ENCODE peak calls at places on chromosomes 5 and 9, in seven cellular contexts. One of them, this sample, is unnamed.

GRCh38 chr9:35422753-35423152 is 67.2 kb upstream of the RUSC2 start:
- DNase-seq in activated naive CD8-positive, alpha-beta T cell treated with anti-CD3 and anti-CD28 coated beads, Interleukin-2, amount 50 U/mL, for 16 hours: no peak
- DNase-seq in kidney epithelial cell: no peak
- DNase-seq in A549: no peak
- DNase-seq in heart right ventricle: no peak
- DNase-seq in left ventricle myocardium inferior: no peak
- DNase-seq in Right ventricle myocardium superior: no peak
- DNase-seq in this sample: no peak

GRCh38 chr5:107601076-107601475 is 69.7 kb downstream of the EFNA5 start:
- DNase-seq in activated naive CD8-positive, alpha-beta T cell treated with anti-CD3 and anti-CD28 coated beads, Interleukin-2, amount 50 U/mL, for 16 hours: no peak
- DNase-seq in kidney epithelial cell: no peak
- DNase-seq in A549: no peak
- DNase-seq in heart right ventricle: no peak
- DNase-seq in left ventricle myocardium inferior: no peak
- DNase-seq in Right ventricle myocardium superior: no peak
- DNase-seq in this sample: no peak

GRCh38 chr5:77751328-77752023 is 24.7 kb downstream of the TBCA start:
- DNase-seq in activated naive CD8-positive, alpha-beta T cell treated with anti-CD3 and anti-CD28 coated beads, Interleukin-2, amount 50 U/mL, for 16 hours: no peak
- DNase-seq in kidney epithelial cell: no peak
- DNase-seq in A549: no peak
- DNase-seq in heart right ventricle: no peak
- DNase-seq in left ventricle myocardium inferior: no peak
- DNase-seq in Right ventricle myocardium superior: no peak
- DNase-seq in this sample: no peak

GRCh38 chr5:103260951-103261350 is 2.4 kb downstream of the MACIR start:
- DNase-seq in activated naive CD8-positive, alpha-beta T cell treated with anti-CD3 and anti-CD28 coated beads, Interleukin-2, amount 50 U/mL, for 16 hours: no peak
- DNase-seq in kidney epithelial cell: no peak
- DNase-seq in A549: no peak
- DNase-seq in heart right ventricle: no peak
- DNase-seq in left ventricle myocardium inferior: no peak
- DNase-seq in Right ventricle myocardium superior: no peak
- DNase-seq in this sample: peak

GRCh38 chr5:91642592-91642991 is 259.5 kb upstream of the ARRDC3 start:
- DNase-seq in activated naive CD8-positive, alpha-beta T cell treated with anti-CD3 and anti-CD28 coated beads, Interleukin-2, amount 50 U/mL, for 16 hours: no peak
- DNase-seq in kidney epithelial cell: no peak
- DNase-seq in A549: no peak
- DNase-seq in heart right ventricle: no peak
- DNase-seq in left ventricle myocardium inferior: no peak
- DNase-seq in Right ventricle myocardium superior: no peak
- DNase-seq in this sample: no peak

GRCh38 chr9:115204827-115205506 is 87.0 kb upstream of the TNC start:
- DNase-seq in activated naive CD8-positive, alpha-beta T cell treated with anti-CD3 and anti-CD28 coated beads, Interleukin-2, amount 50 U/mL, for 16 hours: no peak
- DNase-seq in kidney epithelial cell: peak
- DNase-seq in A549: peak
- DNase-seq in heart right ventricle: no peak
- DNase-seq in left ventricle myocardium inferior: no peak
- DNase-seq in Right ventricle myocardium superior: no peak
- DNase-seq in this sample: no peak

GRCh38 chr5:168819004-168819626 is 239.9 kb upstream of the PANK3 start:
- DNase-seq in activated naive CD8-positive, alpha-beta T cell treated with anti-CD3 and anti-CD28 coated beads, Interleukin-2, amount 50 U/mL, for 16 hours: no peak
- DNase-seq in kidney epithelial cell: no peak
- DNase-seq in A549: no peak
- DNase-seq in heart right ventricle: no peak
- DNase-seq in left ventricle myocardium inferior: no peak
- DNase-seq in Right ventricle myocardium superior: no peak
- DNase-seq in this sample: no peak

GRCh38 chr5:178519155-178519554 is 71.0 kb downstream of the COL23A1 start:
- DNase-seq in activated naive CD8-positive, alpha-beta T cell treated with anti-CD3 and anti-CD28 coated beads, Interleukin-2, amount 50 U/mL, for 16 hours: no peak
- DNase-seq in kidney epithelial cell: no peak
- DNase-seq in A549: no peak
- DNase-seq in heart right ventricle: no peak
- DNase-seq in left ventricle myocardium inferior: no peak
- DNase-seq in Right ventricle myocardium superior: no peak
- DNase-seq in this sample: no peak

GRCh38 chr9:72193478-72193881 is 44.2 kb downstream of the GDA start:
- DNase-seq in activated naive CD8-positive, alpha-beta T cell treated with anti-CD3 and anti-CD28 coated beads, Interleukin-2, amount 50 U/mL, for 16 hours: no peak
- DNase-seq in kidney epithelial cell: no peak
- DNase-seq in A549: no peak
- DNase-seq in heart right ventricle: no peak
- DNase-seq in left ventricle myocardium inferior: no peak
- DNase-seq in Right ventricle myocardium superior: no peak
- DNase-seq in this sample: no peak

GRCh38 chr5:57174850-57175525 is 1.1 kb downstream of the GPBP1 start:
- DNase-seq in activated naive CD8-positive, alpha-beta T cell treated with anti-CD3 and anti-CD28 coated beads, Interleukin-2, amount 50 U/mL, for 16 hours: no peak
- DNase-seq in kidney epithelial cell: no peak
- DNase-seq in A549: no peak
- DNase-seq in heart right ventricle: no peak
- DNase-seq in left ventricle myocardium inferior: no peak
- DNase-seq in Right ventricle myocardium superior: no peak
- DNase-seq in this sample: no peak

GRCh38 chr5:57416246-57416996 is 66.2 kb downstream of the ACTBL2 start:
- DNase-seq in activated naive CD8-positive, alpha-beta T cell treated with anti-CD3 and anti-CD28 coated beads, Interleukin-2, amount 50 U/mL, for 16 hours: no peak
- DNase-seq in kidney epithelial cell: no peak
- DNase-seq in A549: no peak
- DNase-seq in heart right ventricle: no peak
- DNase-seq in left ventricle myocardium inferior: no peak
- DNase-seq in Right ventricle myocardium superior: no peak
- DNase-seq in this sample: no peak

GRCh38 chr9:137679249-137679648 is 60.4 kb downstream of the EHMT1 start:
- DNase-seq in activated naive CD8-positive, alpha-beta T cell treated with anti-CD3 and anti-CD28 coated beads, Interleukin-2, amount 50 U/mL, for 16 hours: no peak
- DNase-seq in kidney epithelial cell: no peak
- DNase-seq in A549: no peak
- DNase-seq in heart right ventricle: no peak
- DNase-seq in left ventricle myocardium inferior: no peak
- DNase-seq in Right ventricle myocardium superior: no peak
- DNase-seq in this sample: no peak

GRCh38 chr9:71704806-71705205 is 63.5 kb downstream of the CEMIP2 start:
- DNase-seq in activated naive CD8-positive, alpha-beta T cell treated with anti-CD3 and anti-CD28 coated beads, Interleukin-2, amount 50 U/mL, for 16 hours: no peak
- DNase-seq in kidney epithelial cell: no peak
- DNase-seq in A549: no peak
- DNase-seq in heart right ventricle: no peak
- DNase-seq in left ventricle myocardium inferior: no peak
- DNase-seq in Right ventricle myocardium superior: no peak
- DNase-seq in this sample: no peak

GRCh38 chr5:96017951-96018350 is 56.3 kb upstream of the ELL2 start:
- DNase-seq in activated naive CD8-positive, alpha-beta T cell treated with anti-CD3 and anti-CD28 coated beads, Interleukin-2, amount 50 U/mL, for 16 hours: no peak
- DNase-seq in kidney epithelial cell: no peak
- DNase-seq in A549: peak
- DNase-seq in heart right ventricle: no peak
- DNase-seq in left ventricle myocardium inferior: no peak
- DNase-seq in Right ventricle myocardium superior: no peak
- DNase-seq in this sample: no peak

GRCh38 chr9:129027224-129027684 is 877 bp downstream of the SH3GLB2 start:
- DNase-seq in activated naive CD8-positive, alpha-beta T cell treated with anti-CD3 and anti-CD28 coated beads, Interleukin-2, amount 50 U/mL, for 16 hours: no peak
- DNase-seq in kidney epithelial cell: no peak
- DNase-seq in A549: no peak
- DNase-seq in heart right ventricle: no peak
- DNase-seq in left ventricle myocardium inferior: no peak
- DNase-seq in Right ventricle myocardium superior: no peak
- DNase-seq in this sample: no peak

GRCh38 chr5:39696672-39697398 is 272.1 kb upstream of the DAB2 start:
- DNase-seq in activated naive CD8-positive, alpha-beta T cell treated with anti-CD3 and anti-CD28 coated beads, Interleukin-2, amount 50 U/mL, for 16 hours: no peak
- DNase-seq in kidney epithelial cell: no peak
- DNase-seq in A549: no peak
- DNase-seq in heart right ventricle: no peak
- DNase-seq in left ventricle myocardium inferior: no peak
- DNase-seq in Right ventricle myocardium superior: no peak
- DNase-seq in this sample: no peak

GRCh38 chr5:1881731-1882336 is 891 bp downstream of the IRX4 start:
- DNase-seq in activated naive CD8-positive, alpha-beta T cell treated with anti-CD3 and anti-CD28 coated beads, Interleukin-2, amount 50 U/mL, for 16 hours: no peak
- DNase-seq in kidney epithelial cell: no peak
- DNase-seq in A549: no peak
- DNase-seq in heart right ventricle: no peak
- DNase-seq in left ventricle myocardium inferior: no peak
- DNase-seq in Right ventricle myocardium superior: peak
- DNase-seq in this sample: no peak

GRCh38 chr5:180990889-180991257 is 2.2 kb downstream of the BTNL3 start:
- DNase-seq in activated naive CD8-positive, alpha-beta T cell treated with anti-CD3 and anti-CD28 coated beads, Interleukin-2, amount 50 U/mL, for 16 hours: no peak
- DNase-seq in kidney epithelial cell: no peak
- DNase-seq in A549: no peak
- DNase-seq in heart right ventricle: no peak
- DNase-seq in left ventricle myocardium inferior: no peak
- DNase-seq in Right ventricle myocardium superior: no peak
- DNase-seq in this sample: no peak

GRCh38 chr9:108869092-108869725 is 7.1 kb downstream of the ACTL7A start:
- DNase-seq in activated naive CD8-positive, alpha-beta T cell treated with anti-CD3 and anti-CD28 coated beads, Interleukin-2, amount 50 U/mL, for 16 hours: no peak
- DNase-seq in kidney epithelial cell: peak
- DNase-seq in A549: peak
- DNase-seq in heart right ventricle: no peak
- DNase-seq in left ventricle myocardium inferior: no peak
- DNase-seq in Right ventricle myocardium superior: no peak
- DNase-seq in this sample: no peak

GRCh38 chr5:135309391-135310327 is 89.4 kb downstream of the MACROH2A1 start:
- DNase-seq in activated naive CD8-positive, alpha-beta T cell treated with anti-CD3 and anti-CD28 coated beads, Interleukin-2, amount 50 U/mL, for 16 hours: no peak
- DNase-seq in kidney epithelial cell: no peak
- DNase-seq in A549: no peak
- DNase-seq in heart right ventricle: no peak
- DNase-seq in left ventricle myocardium inferior: no peak
- DNase-seq in Right ventricle myocardium superior: no peak
- DNase-seq in this sample: no peak

GRCh38 chr5:140182803-140183367 is 7.9 kb downstream of the CYSTM1 start:
- DNase-seq in activated naive CD8-positive, alpha-beta T cell treated with anti-CD3 and anti-CD28 coated beads, Interleukin-2, amount 50 U/mL, for 16 hours: no peak
- DNase-seq in kidney epithelial cell: no peak
- DNase-seq in A549: no peak
- DNase-seq in heart right ventricle: peak
- DNase-seq in left ventricle myocardium inferior: peak
- DNase-seq in Right ventricle myocardium superior: no peak
- DNase-seq in this sample: no peak

GRCh38 chr5:126334755-126335154 is 88.5 kb upstream of the GRAMD2B start:
- DNase-seq in activated naive CD8-positive, alpha-beta T cell treated with anti-CD3 and anti-CD28 coated beads, Interleukin-2, amount 50 U/mL, for 16 hours: no peak
- DNase-seq in kidney epithelial cell: no peak
- DNase-seq in A549: no peak
- DNase-seq in heart right ventricle: no peak
- DNase-seq in left ventricle myocardium inferior: no peak
- DNase-seq in Right ventricle myocardium superior: no peak
- DNase-seq in this sample: no peak

GRCh38 chr5:172188893-172189692 is 1.1 kb upstream of the STK10 start:
- DNase-seq in activated naive CD8-positive, alpha-beta T cell treated with anti-CD3 and anti-CD28 coated beads, Interleukin-2, amount 50 U/mL, for 16 hours: no peak
- DNase-seq in kidney epithelial cell: no peak
- DNase-seq in A549: no peak
- DNase-seq in heart right ventricle: no peak
- DNase-seq in left ventricle myocardium inferior: no peak
- DNase-seq in Right ventricle myocardium superior: no peak
- DNase-seq in this sample: no peak

GRCh38 chr5:124628721-124629596 is 117.5 kb downstream of the ZNF608 start:
- DNase-seq in activated naive CD8-positive, alpha-beta T cell treated with anti-CD3 and anti-CD28 coated beads, Interleukin-2, amount 50 U/mL, for 16 hours: no peak
- DNase-seq in kidney epithelial cell: peak
- DNase-seq in A549: peak
- DNase-seq in heart right ventricle: no peak
- DNase-seq in left ventricle myocardium inferior: no peak
- DNase-seq in Right ventricle myocardium superior: no peak
- DNase-seq in this sample: no peak

GRCh38 chr5:9775339-9775738 is 145.2 kb upstream of the TAS2R1 start:
- DNase-seq in activated naive CD8-positive, alpha-beta T cell treated with anti-CD3 and anti-CD28 coated beads, Interleukin-2, amount 50 U/mL, for 16 hours: no peak
- DNase-seq in kidney epithelial cell: no peak
- DNase-seq in A549: no peak
- DNase-seq in heart right ventricle: no peak
- DNase-seq in left ventricle myocardium inferior: no peak
- DNase-seq in Right ventricle myocardium superior: no peak
- DNase-seq in this sample: no peak

GRCh38 chr9:16675131-16675530 is 195.3 kb downstream of the BNC2 start:
- DNase-seq in activated naive CD8-positive, alpha-beta T cell treated with anti-CD3 and anti-CD28 coated beads, Interleukin-2, amount 50 U/mL, for 16 hours: no peak
- DNase-seq in kidney epithelial cell: no peak
- DNase-seq in A549: no peak
- DNase-seq in heart right ventricle: no peak
- DNase-seq in left ventricle myocardium inferior: no peak
- DNase-seq in Right ventricle myocardium superior: no peak
- DNase-seq in this sample: no peak

GRCh38 chr9:37480759-37481158 is 5.0 kb upstream of the POLR1E start:
- DNase-seq in activated naive CD8-positive, alpha-beta T cell treated with anti-CD3 and anti-CD28 coated beads, Interleukin-2, amount 50 U/mL, for 16 hours: no peak
- DNase-seq in kidney epithelial cell: no peak
- DNase-seq in A549: no peak
- DNase-seq in heart right ventricle: no peak
- DNase-seq in left ventricle myocardium inferior: no peak
- DNase-seq in Right ventricle myocardium superior: no peak
- DNase-seq in this sample: no peak

GRCh38 chr9:120970249-120970648 is 43.7 kb upstream of the TRAF1 start:
- DNase-seq in activated naive CD8-positive, alpha-beta T cell treated with anti-CD3 and anti-CD28 coated beads, Interleukin-2, amount 50 U/mL, for 16 hours: no peak
- DNase-seq in kidney epithelial cell: no peak
- DNase-seq in A549: no peak
- DNase-seq in heart right ventricle: no peak
- DNase-seq in left ventricle myocardium inferior: no peak
- DNase-seq in Right ventricle myocardium superior: no peak
- DNase-seq in this sample: no peak

GRCh38 chr9:131657890-131658752 is 81.8 kb downstream of the RAPGEF1 start:
- DNase-seq in activated naive CD8-positive, alpha-beta T cell treated with anti-CD3 and anti-CD28 coated beads, Interleukin-2, amount 50 U/mL, for 16 hours: no peak
- DNase-seq in kidney epithelial cell: peak
- DNase-seq in A549: peak
- DNase-seq in heart right ventricle: no peak
- DNase-seq in left ventricle myocardium inferior: no peak
- DNase-seq in Right ventricle myocardium superior: no peak
- DNase-seq in this sample: no peak

GRCh38 chr5:146027746-146028145 is 77.6 kb downstream of the PLAC8L1 start:
- DNase-seq in activated naive CD8-positive, alpha-beta T cell treated with anti-CD3 and anti-CD28 coated beads, Interleukin-2, amount 50 U/mL, for 16 hours: no peak
- DNase-seq in kidney epithelial cell: peak
- DNase-seq in A549: peak
- DNase-seq in heart right ventricle: no peak
- DNase-seq in left ventricle myocardium inferior: no peak
- DNase-seq in Right ventricle myocardium superior: no peak
- DNase-seq in this sample: no peak

GRCh38 chr5:19795218-19795617 is 192.8 kb downstream of the CDH18 start:
- DNase-seq in activated naive CD8-positive, alpha-beta T cell treated with anti-CD3 and anti-CD28 coated beads, Interleukin-2, amount 50 U/mL, for 16 hours: no peak
- DNase-seq in kidney epithelial cell: no peak
- DNase-seq in A549: peak
- DNase-seq in heart right ventricle: no peak
- DNase-seq in left ventricle myocardium inferior: no peak
- DNase-seq in Right ventricle myocardium superior: no peak
- DNase-seq in this sample: no peak

GRCh38 chr9:132201139-132201538 is 39.3 kb downstream of the NTNG2 start:
- DNase-seq in activated naive CD8-positive, alpha-beta T cell treated with anti-CD3 and anti-CD28 coated beads, Interleukin-2, amount 50 U/mL, for 16 hours: no peak
- DNase-seq in kidney epithelial cell: no peak
- DNase-seq in A549: no peak
- DNase-seq in heart right ventricle: no peak
- DNase-seq in left ventricle myocardium inferior: no peak
- DNase-seq in Right ventricle myocardium superior: no peak
- DNase-seq in this sample: no peak

GRCh38 chr5:79459626-79460025 is 54.3 kb downstream of the HOMER1 start:
- DNase-seq in activated naive CD8-positive, alpha-beta T cell treated with anti-CD3 and anti-CD28 coated beads, Interleukin-2, amount 50 U/mL, for 16 hours: no peak
- DNase-seq in kidney epithelial cell: no peak
- DNase-seq in A549: no peak
- DNase-seq in heart right ventricle: no peak
- DNase-seq in left ventricle myocardium inferior: no peak
- DNase-seq in Right ventricle myocardium superior: no peak
- DNase-seq in this sample: no peak

GRCh38 chr5:135456238-135457099 is 4.3 kb upstream of the TIFAB start:
- DNase-seq in activated naive CD8-positive, alpha-beta T cell treated with anti-CD3 and anti-CD28 coated beads, Interleukin-2, amount 50 U/mL, for 16 hours: no peak
- DNase-seq in kidney epithelial cell: no peak
- DNase-seq in A549: peak
- DNase-seq in heart right ventricle: no peak
- DNase-seq in left ventricle myocardium inferior: no peak
- DNase-seq in Right ventricle myocardium superior: no peak
- DNase-seq in this sample: no peak

GRCh38 chr9:131419716-131420115 is 25.8 kb downstream of the PRRC2B start:
- DNase-seq in activated naive CD8-positive, alpha-beta T cell treated with anti-CD3 and anti-CD28 coated beads, Interleukin-2, amount 50 U/mL, for 16 hours: no peak
- DNase-seq in kidney epithelial cell: no peak
- DNase-seq in A549: no peak
- DNase-seq in heart right ventricle: no peak
- DNase-seq in left ventricle myocardium inferior: no peak
- DNase-seq in Right ventricle myocardium superior: no peak
- DNase-seq in this sample: no peak

GRCh38 chr5:135013947-135014570 is 20.0 kb downstream of the PITX1 start:
- DNase-seq in activated naive CD8-positive, alpha-beta T cell treated with anti-CD3 and anti-CD28 coated beads, Interleukin-2, amount 50 U/mL, for 16 hours: no peak
- DNase-seq in kidney epithelial cell: no peak
- DNase-seq in A549: no peak
- DNase-seq in heart right ventricle: no peak
- DNase-seq in left ventricle myocardium inferior: no peak
- DNase-seq in Right ventricle myocardium superior: no peak
- DNase-seq in this sample: no peak

This sample was measured in GM18507.